ENCODE peak calls at places on chromosomes 1 and 21, in eight cellular contexts. One of them, this sample, is unnamed.

GRCh38 chr1:199857103-199857502 is 170.4 kb upstream of the NR5A2 start:
- DNase-seq in ovary: no peak
- DNase-seq in mucosa of descending colon: no peak
- DNase-seq in CD8-positive, alpha-beta T cell: no peak
- DNase-seq in fibroblast of the aortic adventitia: peak; percentile 34
- DNase-seq in AG09309: no peak
- DNase-seq in dorsolateral prefrontal cortex: no peak
- DNase-seq in cardiac fibroblast: peak; percentile 60
- DNase-seq in this sample: no peak

GRCh38 chr1:16992102-16992501 is 11.7 kb upstream of the MFAP2 start:
- DNase-seq in AG09309: no peak
- DNase-seq in cardiac fibroblast: no peak
- DNase-seq in CD8-positive, alpha-beta T cell: no peak
- DNase-seq in dorsolateral prefrontal cortex: no peak
- DNase-seq in mucosa of descending colon: no peak
- DNase-seq in fibroblast of the aortic adventitia: no peak
- DNase-seq in ovary: no peak
- DNase-seq in this sample: no peak

GRCh38 chr1:193392686-193393085 is 206.3 kb upstream of the B3GALT2 start:
- DNase-seq in dorsolateral prefrontal cortex: no peak
- DNase-seq in fibroblast of the aortic adventitia: no peak
- DNase-seq in CD8-positive, alpha-beta T cell: no peak
- DNase-seq in mucosa of descending colon: no peak
- DNase-seq in AG09309: no peak
- DNase-seq in cardiac fibroblast: no peak
- DNase-seq in ovary: no peak
- DNase-seq in this sample: no peak

GRCh38 chr1:91693542-91693941 is 192.4 kb downstream of the TGFBR3 start:
- DNase-seq in CD8-positive, alpha-beta T cell: no peak
- DNase-seq in mucosa of descending colon: no peak
- DNase-seq in ovary: peak; percentile 45
- DNase-seq in cardiac fibroblast: peak; percentile 44
- DNase-seq in dorsolateral prefrontal cortex: peak; percentile 21
- DNase-seq in AG09309: no peak
- DNase-seq in fibroblast of the aortic adventitia: peak; percentile 86
- DNase-seq in this sample: no peak

GRCh38 chr1:15627343-15627988 is 10.2 kb downstream of the DDI2 start:
- DNase-seq in CD8-positive, alpha-beta T cell: no peak
- DNase-seq in AG09309: no peak
- DNase-seq in cardiac fibroblast: no peak
- DNase-seq in dorsolateral prefrontal cortex: no peak
- DNase-seq in ovary: no peak
- DNase-seq in mucosa of descending colon: no peak
- DNase-seq in fibroblast of the aortic adventitia: no peak
- DNase-seq in this sample: no peak

GRCh38 chr1:206566976-206567375 is 45.3 kb downstream of the EIF2D start:
- DNase-seq in cardiac fibroblast: no peak
- DNase-seq in fibroblast of the aortic adventitia: no peak
- DNase-seq in ovary: no peak
- DNase-seq in AG09309: no peak
- DNase-seq in CD8-positive, alpha-beta T cell: no peak
- DNase-seq in dorsolateral prefrontal cortex: no peak
- DNase-seq in mucosa of descending colon: no peak
- DNase-seq in this sample: no peak

GRCh38 chr21:45420623-45421041 is 15.7 kb downstream of the COL18A1 start:
- DNase-seq in AG09309: no peak
- DNase-seq in dorsolateral prefrontal cortex: no peak
- DNase-seq in mucosa of descending colon: peak; percentile 53
- DNase-seq in CD8-positive, alpha-beta T cell: no peak
- DNase-seq in cardiac fibroblast: no peak
- DNase-seq in ovary: no peak
- DNase-seq in fibroblast of the aortic adventitia: no peak
- DNase-seq in this sample: peak; percentile 94

GRCh38 chr1:48674641-48675040 is 102.0 kb downstream of the BEND5 start:
- DNase-seq in fibroblast of the aortic adventitia: peak; percentile 22
- DNase-seq in ovary: no peak
- DNase-seq in mucosa of descending colon: no peak
- DNase-seq in cardiac fibroblast: peak; percentile 41
- DNase-seq in AG09309: no peak
- DNase-seq in dorsolateral prefrontal cortex: no peak
- DNase-seq in CD8-positive, alpha-beta T cell: no peak
- DNase-seq in this sample: peak; percentile 14

GRCh38 chr1:161258439-161259386 is at the start of gene PCP4L1:
- DNase-seq in dorsolateral prefrontal cortex: peak; percentile 56
- DNase-seq in CD8-positive, alpha-beta T cell: no peak
- DNase-seq in AG09309: no peak
- DNase-seq in cardiac fibroblast: peak; percentile 67
- DNase-seq in ovary: peak; percentile 65
- DNase-seq in mucosa of descending colon: peak; percentile 49
- DNase-seq in fibroblast of the aortic adventitia: peak; percentile 42
- DNase-seq in this sample: no peak

GRCh38 chr1:56237491-56238064 is 341.8 kb downstream of the PLPP3 start:
- DNase-seq in fibroblast of the aortic adventitia: no peak
- DNase-seq in cardiac fibroblast: no peak
- DNase-seq in CD8-positive, alpha-beta T cell: no peak
- DNase-seq in dorsolateral prefrontal cortex: no peak
- DNase-seq in AG09309: no peak
- DNase-seq in ovary: no peak
- DNase-seq in mucosa of descending colon: no peak
- DNase-seq in this sample: no peak

GRCh38 chr1:230011333-230012092 is 55.5 kb upstream of the GALNT2 start:
- DNase-seq in CD8-positive, alpha-beta T cell: no peak
- DNase-seq in ovary: no peak
- DNase-seq in dorsolateral prefrontal cortex: no peak
- DNase-seq in fibroblast of the aortic adventitia: no peak
- DNase-seq in AG09309: no peak
- DNase-seq in mucosa of descending colon: no peak
- DNase-seq in cardiac fibroblast: no peak
- DNase-seq in this sample: no peak

GRCh38 chr1:1287288-1288110 is 7.3 kb downstream of the SCNN1D start:
- DNase-seq in CD8-positive, alpha-beta T cell: no peak
- DNase-seq in cardiac fibroblast: no peak
- DNase-seq in ovary: peak; percentile 21
- DNase-seq in AG09309: no peak
- DNase-seq in mucosa of descending colon: peak; percentile 44
- DNase-seq in fibroblast of the aortic adventitia: no peak
- DNase-seq in dorsolateral prefrontal cortex: no peak
- DNase-seq in this sample: no peak

GRCh38 chr1:204885288-204885711 is 14.6 kb downstream of the NFASC start:
- DNase-seq in CD8-positive, alpha-beta T cell: no peak
- DNase-seq in AG09309: peak; percentile 52
- DNase-seq in dorsolateral prefrontal cortex: peak; percentile 69
- DNase-seq in cardiac fibroblast: peak; percentile 48
- DNase-seq in fibroblast of the aortic adventitia: peak; percentile 87
- DNase-seq in mucosa of descending colon: no peak
- DNase-seq in ovary: peak; percentile 61
- DNase-seq in this sample: no peak

GRCh38 chr1:156145622-156146005 is 7.8 kb upstream of the SEMA4A start:
- DNase-seq in mucosa of descending colon: no peak
- DNase-seq in CD8-positive, alpha-beta T cell: no peak
- DNase-seq in ovary: no peak
- DNase-seq in AG09309: no peak
- DNase-seq in cardiac fibroblast: no peak
- DNase-seq in dorsolateral prefrontal cortex: no peak
- DNase-seq in fibroblast of the aortic adventitia: no peak
- DNase-seq in this sample: no peak

GRCh38 chr1:53585116-53585515 is 125.9 kb downstream of the DMRTB1 start:
- DNase-seq in fibroblast of the aortic adventitia: peak; percentile 13
- DNase-seq in cardiac fibroblast: peak; percentile 70
- DNase-seq in dorsolateral prefrontal cortex: no peak
- DNase-seq in AG09309: no peak
- DNase-seq in CD8-positive, alpha-beta T cell: peak; percentile 42
- DNase-seq in mucosa of descending colon: no peak
- DNase-seq in ovary: no peak
- DNase-seq in this sample: no peak

GRCh38 chr1:222521299-222522104 is 26.4 kb downstream of the HHIPL2 start:
- DNase-seq in dorsolateral prefrontal cortex: no peak
- DNase-seq in fibroblast of the aortic adventitia: peak; percentile 55
- DNase-seq in cardiac fibroblast: peak; percentile 76
- DNase-seq in mucosa of descending colon: no peak
- DNase-seq in ovary: no peak
- DNase-seq in CD8-positive, alpha-beta T cell: no peak
- DNase-seq in AG09309: no peak
- DNase-seq in this sample: peak; percentile 37

GRCh38 chr1:1562556-1563195 is 12.0 kb downstream of the SSU72 start:
- DNase-seq in AG09309: no peak
- DNase-seq in mucosa of descending colon: no peak
- DNase-seq in cardiac fibroblast: no peak
- DNase-seq in fibroblast of the aortic adventitia: no peak
- DNase-seq in CD8-positive, alpha-beta T cell: no peak
- DNase-seq in ovary: no peak
- DNase-seq in dorsolateral prefrontal cortex: no peak
- DNase-seq in this sample: no peak

GRCh38 chr1:192958871-192959270 is 100.3 kb downstream of the UCHL5 start:
- DNase-seq in mucosa of descending colon: no peak
- DNase-seq in dorsolateral prefrontal cortex: no peak
- DNase-seq in cardiac fibroblast: peak; percentile 93
- DNase-seq in AG09309: no peak
- DNase-seq in fibroblast of the aortic adventitia: peak; percentile 86
- DNase-seq in CD8-positive, alpha-beta T cell: no peak
- DNase-seq in ovary: no peak
- DNase-seq in this sample: no peak

GRCh38 chr1:39507230-39507928 is 15.9 kb downstream of the BMP8A start:
- DNase-seq in fibroblast of the aortic adventitia: peak; percentile 15
- DNase-seq in ovary: no peak
- DNase-seq in dorsolateral prefrontal cortex: no peak
- DNase-seq in CD8-positive, alpha-beta T cell: no peak
- DNase-seq in AG09309: no peak
- DNase-seq in cardiac fibroblast: peak; percentile 36
- DNase-seq in mucosa of descending colon: no peak
- DNase-seq in this sample: no peak
- TF ChIP-seq CTCF in fibroblast of the aortic adventitia: peak; percentile 37
- TF ChIP-seq CTCF in ovary: no peak
- TF ChIP-seq CTCF in dorsolateral prefrontal cortex: peak; percentile 34
- TF ChIP-seq CTCF in CD8-positive, alpha-beta T cell: no peak
- TF ChIP-seq CTCF in AG09309: peak; percentile 15
- TF ChIP-seq CTCF in cardiac fibroblast: peak; percentile 25
- TF ChIP-seq CTCF in mucosa of descending colon: no peak
- TF ChIP-seq CTCF in this sample: peak; percentile 58

DNA sequence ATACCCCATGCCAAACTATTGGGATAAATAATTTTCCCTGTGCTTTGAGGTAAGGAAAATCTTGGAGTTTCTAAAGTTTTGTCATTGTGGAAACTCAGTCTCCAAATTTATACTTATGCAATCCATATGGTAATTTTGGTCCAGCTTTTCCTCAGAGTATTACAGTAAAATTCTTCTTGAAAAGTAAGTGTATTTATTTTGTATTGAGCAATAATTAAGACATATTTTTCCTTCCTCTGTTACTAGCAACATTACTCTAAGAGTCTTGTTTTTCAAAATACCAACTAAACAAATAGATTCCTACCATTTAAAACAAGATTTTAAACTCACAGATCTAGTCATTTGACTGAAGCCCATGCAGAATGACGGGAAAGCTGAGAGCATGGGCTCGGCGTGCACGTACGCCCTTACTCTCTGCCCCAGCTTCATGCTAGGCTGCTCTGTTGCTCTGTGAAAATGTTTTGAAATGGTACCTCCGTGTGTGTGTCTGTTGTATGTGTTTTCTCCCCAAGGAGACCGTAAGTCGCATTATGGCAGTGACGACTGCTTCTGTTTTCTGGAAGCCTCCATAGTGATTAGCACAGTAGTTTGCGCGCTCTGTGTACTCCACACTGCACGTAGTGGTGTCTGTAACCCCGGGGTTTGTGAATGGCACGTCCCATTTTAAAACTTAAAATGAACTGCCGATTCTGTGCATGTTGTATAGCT is 165.3 kb downstream of the SDCCAG8 start:
- DNase-seq in CD8-positive, alpha-beta T cell: no peak
- DNase-seq in cardiac fibroblast: peak; percentile 3
- DNase-seq in dorsolateral prefrontal cortex: peak; percentile 28
- DNase-seq in mucosa of descending colon: no peak
- DNase-seq in fibroblast of the aortic adventitia: no peak
- DNase-seq in AG09309: no peak
- DNase-seq in ovary: no peak
- DNase-seq in this sample: no peak
- H3K4me3 ChIP-seq in CD8-positive, alpha-beta T cell: no peak overlapping the region
- H3K4me3 ChIP-seq in cardiac fibroblast: no peak overlapping the region
- H3K4me3 ChIP-seq in dorsolateral prefrontal cortex: peak overlapping the region; percentile 64
- H3K4me3 ChIP-seq in mucosa of descending colon: no peak overlapping the region
- H3K4me3 ChIP-seq in fibroblast of the aortic adventitia: no peak overlapping the region
- H3K4me3 ChIP-seq in AG09309: peak overlapping the region; percentile 13
- H3K4me3 ChIP-seq in ovary: peak overlapping the region; percentile 32
- H3K4me3 ChIP-seq in this sample: no peak overlapping the region

GRCh38 chr1:30169269-30169668 is 554.1 kb downstream of the MATN1 start:
- DNase-seq in AG09309: no peak
- DNase-seq in dorsolateral prefrontal cortex: no peak
- DNase-seq in cardiac fibroblast: no peak
- DNase-seq in mucosa of descending colon: no peak
- DNase-seq in fibroblast of the aortic adventitia: no peak
- DNase-seq in CD8-positive, alpha-beta T cell: no peak
- DNase-seq in ovary: no peak
- DNase-seq in this sample: no peak

GRCh38 chr1:30165116-30165515 is 558.3 kb downstream of the MATN1 start:
- DNase-seq in AG09309: no peak
- DNase-seq in ovary: no peak
- DNase-seq in dorsolateral prefrontal cortex: no peak
- DNase-seq in fibroblast of the aortic adventitia: no peak
- DNase-seq in CD8-positive, alpha-beta T cell: no peak
- DNase-seq in mucosa of descending colon: no peak
- DNase-seq in cardiac fibroblast: no peak
- DNase-seq in this sample: no peak

GRCh38 chr1:30162565-30162964 is 560.8 kb downstream of the MATN1 start:
- DNase-seq in CD8-positive, alpha-beta T cell: no peak
- DNase-seq in cardiac fibroblast: no peak
- DNase-seq in fibroblast of the aortic adventitia: no peak
- DNase-seq in ovary: no peak
- DNase-seq in AG09309: no peak
- DNase-seq in dorsolateral prefrontal cortex: no peak
- DNase-seq in mucosa of descending colon: no peak
- DNase-seq in this sample: no peak

GRCh38 chr1:30164693-30165092 is 558.7 kb downstream of the MATN1 start:
- DNase-seq in mucosa of descending colon: no peak
- DNase-seq in dorsolateral prefrontal cortex: no peak
- DNase-seq in AG09309: no peak
- DNase-seq in fibroblast of the aortic adventitia: no peak
- DNase-seq in CD8-positive, alpha-beta T cell: no peak
- DNase-seq in cardiac fibroblast: no peak
- DNase-seq in ovary: no peak
- DNase-seq in this sample: no peak

GRCh38 chr1:30166194-30166593 is 557.2 kb downstream of the MATN1 start:
- DNase-seq in ovary: no peak
- DNase-seq in cardiac fibroblast: no peak
- DNase-seq in CD8-positive, alpha-beta T cell: no peak
- DNase-seq in mucosa of descending colon: no peak
- DNase-seq in AG09309: no peak
- DNase-seq in fibroblast of the aortic adventitia: no peak
- DNase-seq in dorsolateral prefrontal cortex: no peak
- DNase-seq in this sample: no peak
- TF ChIP-seq CTCF in ovary: no peak
- TF ChIP-seq CTCF in cardiac fibroblast: no peak
- TF ChIP-seq CTCF in CD8-positive, alpha-beta T cell: no peak
- TF ChIP-seq CTCF in mucosa of descending colon: no peak
- TF ChIP-seq CTCF in AG09309: no peak
- TF ChIP-seq CTCF in fibroblast of the aortic adventitia: no peak
- TF ChIP-seq CTCF in dorsolateral prefrontal cortex: no peak
- TF ChIP-seq CTCF in this sample: no peak

GRCh38 chr21:32185726-32186125 is 93.1 kb downstream of the MIS18A start:
- DNase-seq in CD8-positive, alpha-beta T cell: no peak
- DNase-seq in mucosa of descending colon: no peak
- DNase-seq in ovary: no peak
- DNase-seq in fibroblast of the aortic adventitia: no peak
- DNase-seq in dorsolateral prefrontal cortex: no peak
- DNase-seq in cardiac fibroblast: no peak
- DNase-seq in AG09309: no peak
- DNase-seq in this sample: no peak
- H3K4me3 ChIP-seq in CD8-positive, alpha-beta T cell: no peak overlapping the region
- H3K4me3 ChIP-seq in mucosa of descending colon: no peak overlapping the region
- H3K4me3 ChIP-seq in ovary: no peak overlapping the region
- H3K4me3 ChIP-seq in fibroblast of the aortic adventitia: no peak overlapping the region
- H3K4me3 ChIP-seq in dorsolateral prefrontal cortex: no peak overlapping the region
- H3K4me3 ChIP-seq in cardiac fibroblast: no peak overlapping the region
- H3K4me3 ChIP-seq in AG09309: no peak overlapping the region
- H3K4me3 ChIP-seq in this sample: no peak overlapping the region

GRCh38 chr1:38990746-38991637 is at the start of gene AKIRIN1:
- DNase-seq in ovary: peak; percentile 98
- DNase-seq in fibroblast of the aortic adventitia: peak; percentile 94
- DNase-seq in AG09309: peak; percentile 90
- DNase-seq in cardiac fibroblast: peak; percentile 97
- DNase-seq in dorsolateral prefrontal cortex: peak; percentile 99
- DNase-seq in CD8-positive, alpha-beta T cell: peak; percentile 93
- DNase-seq in mucosa of descending colon: peak; percentile 99
- DNase-seq in this sample: peak; percentile 89
- TF ChIP-seq CTCF in ovary: peak; percentile 47
- TF ChIP-seq CTCF in fibroblast of the aortic adventitia: no peak
- TF ChIP-seq CTCF in AG09309: no peak
- TF ChIP-seq CTCF in cardiac fibroblast: no peak
- TF ChIP-seq CTCF in dorsolateral prefrontal cortex: no peak
- TF ChIP-seq CTCF in CD8-positive, alpha-beta T cell: no peak
- TF ChIP-seq CTCF in mucosa of descending colon: peak; percentile 20
- TF ChIP-seq CTCF in this sample: no peak

This sample was measured in retinal pigment epithelial cell.